ENCODE peak calls at places on chromosomes 11 and 22, in ten cellular contexts. D is breast epithelium, R is K562, Y is Peyer's patch, J is H1, K is thyroid gland, O is A549, T is IMR-90, X is body of pancreas, I is right lobe of liver. F is an unnamed sample.
A peak's percentile ranks its signal among the peaks of the same experiment; 100 is the strongest.

GRCh38 chr11:102386376-102386775 is 39.4 kb downstream of the BIRC2 start:
- DNase-seq in D (no peak), R (no peak), Y (no peak), J (no peak), K (no peak), O (no peak), T (peak; percentile 17), X (no peak), I (no peak), F (no peak)

GRCh38 chr11:63537293-63538101 is 889 bp downstream of the PLAAT4 start:
- DNase-seq in D (no peak), R (peak; percentile 7), Y (peak; percentile 42), J (no peak), K (peak; percentile 95), O (no peak), T (peak; percentile 4), X (peak; percentile 65), I (peak; percentile 69), F (peak; percentile 83)

GRCh38 chr22:20918663-20919220 is 1.5 kb downstream of the CRKL start:
- DNase-seq in D (no peak), R (peak; percentile 90), Y (no peak), J (no peak), K (no peak), O (peak; percentile 8), T (no peak), X (no peak), I (peak; percentile 24), F (no peak)

GRCh38 chr11:67673902-67674301 is 521 bp downstream of the ALDH3B2 start:
- DNase-seq in D (no peak), R (no peak), Y (no peak), J (no peak), K (no peak), O (no peak), T (no peak), X (no peak), I (no peak), F (no peak)

GRCh38 chr11:132456735-132457328 is 1075.5 kb downstream of the OPCML start:
- DNase-seq in D (no peak), R (no peak), Y (no peak), J (no peak), K (peak; percentile 8), O (no peak), T (no peak), X (no peak), I (no peak), F (no peak)

GRCh38 chr11:8691601-8692000 is 9.0 kb downstream of the RPL27A start:
- DNase-seq in D (no peak), R (no peak), Y (no peak), J (no peak), K (no peak), O (no peak), T (no peak), X (no peak), I (no peak), F (no peak)

GRCh38 chr11:62573006-62573591 is 592 bp downstream of the EEF1G start:
- DNase-seq in D (no peak), R (no peak), Y (no peak), J (no peak), K (no peak), O (no peak), T (no peak), X (no peak), I (peak; percentile 40), F (no peak)

GRCh38 chr11:28460348-28460747 is 352.2 kb downstream of the METTL15 start:
- DNase-seq in D (no peak), R (no peak), Y (no peak), J (no peak), K (no peak), O (no peak), T (peak; percentile 64), X (no peak), I (no peak), F (no peak)

GRCh38 chr11:7892751-7893356 is 38.2 kb downstream of the OR10A6 start:
- DNase-seq in D (no peak), R (peak; percentile 53), Y (no peak), J (no peak), K (no peak), O (peak; percentile 54), T (peak; percentile 74), X (no peak), I (no peak), F (no peak)

GRCh38 chr22:39518996-39519680 is 1.2 kb upstream of the ATF4 start:
- DNase-seq in D (no peak), R (peak; percentile 52), Y (no peak), J (no peak), K (no peak), O (peak; percentile 43), T (peak; percentile 48), X (peak; percentile 39), I (no peak), F (no peak)

GRCh38 chr22:31561238-31561887 is 65.0 kb downstream of the SFI1 start:
- DNase-seq in D (peak; percentile 83), R (peak; percentile 73), Y (peak; percentile 51), J (peak; percentile 89), K (peak; percentile 86), O (peak; percentile 59), T (peak; percentile 77), X (peak; percentile 82), I (peak; percentile 81), F (peak; percentile 74)

GRCh38 chr11:76783294-76783900 is at the start of gene TSKU:
- DNase-seq in D (no peak), R (no peak), Y (no peak), J (peak; percentile 92), K (no peak), O (no peak), T (no peak), X (no peak), I (no peak), F (no peak)

GRCh38 chr22:35863432-35863831 is 145.8 kb downstream of the APOL5 start:
- DNase-seq in D (no peak), R (no peak), Y (no peak), J (no peak), K (no peak), O (no peak), T (no peak), X (no peak), I (no peak), F (no peak)

GRCh38 chr11:86629070-86629706 is 43.2 kb downstream of the ME3 start:
- DNase-seq in D (no peak), R (no peak), Y (no peak), J (no peak), K (no peak), O (no peak), T (peak; percentile 66), X (peak; percentile 31), I (no peak), F (no peak)

GRCh38 chr22:23313791-23314567 is 133.7 kb downstream of the BCR start:
- DNase-seq in D (peak; percentile 40), R (no peak), Y (no peak), J (no peak), K (no peak), O (no peak), T (no peak), X (no peak), I (no peak), F (no peak)

GRCh38 chr22:34010259-34010658 is 90.0 kb upstream of the LARGE1 start:
- DNase-seq in D (no peak), R (no peak), Y (no peak), J (no peak), K (no peak), O (no peak), T (no peak), X (no peak), I (no peak), F (no peak)

GRCh38 chr11:115518983-115519382 is 14.8 kb upstream of the CADM1 start:
- DNase-seq in D (no peak), R (no peak), Y (no peak), J (no peak), K (no peak), O (no peak), T (no peak), X (no peak), I (no peak), F (no peak)

GRCh38 chr11:35179466-35180135 is 40.6 kb downstream of the CD44 start:
- DNase-seq in D (no peak), R (no peak), Y (no peak), J (no peak), K (no peak), O (no peak), T (peak; percentile 50), X (no peak), I (no peak), F (no peak)
- TF ChIP-seq POLR2A in D (no peak), R (no peak), Y (no peak), J (no peak), K (no peak), O (no peak), T (no peak), X (no peak), I (no peak), F (no peak)

GRCh38 chr22:41526226-41526531 is 18.1 kb downstream of the POLR3H start:
- DNase-seq in D (no peak), R (no peak), Y (no peak), J (no peak), K (no peak), O (no peak), T (no peak), X (no peak), I (no peak), F (no peak)
- H3K27ac ChIP-seq in D (peak overlapping the region; percentile 84), R (peak overlapping the region; percentile 39), Y (peak overlapping the region; percentile 86), J (no peak overlapping the region), K (no peak overlapping the region), O (no peak overlapping the region), T (peak overlapping the region; percentile 53), X (peak overlapping the region; percentile 2), I (no peak overlapping the region), F (peak overlapping the region; percentile 49)

GRCh38 chr11:1459219-1459575 is 27.4 kb downstream of the MOB2 start:
- DNase-seq in D (no peak), R (no peak), Y (no peak), J (no peak), K (no peak), O (no peak), T (no peak), X (no peak), I (no peak), F (no peak)

GRCh38 chr11:1460994-1461805 is 25.4 kb downstream of the MOB2 start:
- DNase-seq in D (no peak), R (no peak), Y (no peak), J (no peak), K (peak; percentile 41), O (no peak), T (no peak), X (no peak), I (no peak), F (no peak)

GRCh38 chr11:1461806-1462455 is 24.6 kb downstream of the MOB2 start:
- DNase-seq in D (no peak), R (no peak), Y (no peak), J (no peak), K (no peak), O (no peak), T (no peak), X (no peak), I (no peak), F (no peak)

GRCh38 chr11:1459739-1460395 is 26.7 kb downstream of the MOB2 start:
- DNase-seq in D (no peak), R (no peak), Y (no peak), J (no peak), K (no peak), O (no peak), T (no peak), X (no peak), I (no peak), F (no peak)

GRCh38 chr11:1460396-1460795 is 26.2 kb downstream of the MOB2 start:
- DNase-seq in D (no peak), R (no peak), Y (no peak), J (no peak), K (peak; percentile 92), O (no peak), T (peak; percentile 45), X (no peak), I (no peak), F (peak; percentile 48)
- TF ChIP-seq POLR2A in D (no peak), R (no peak), Y (no peak), J (no peak), K (no peak), O (no peak), T (no peak), X (no peak), I (no peak), F (no peak)

GRCh38 chr22:17578129-17578754 is 14.9 kb downstream of the SLC25A18 start:
- DNase-seq in D (peak; percentile 62), R (no peak), Y (no peak), J (no peak), K (peak; percentile 96), O (no peak), T (peak; percentile 36), X (peak; percentile 76), I (peak; percentile 76), F (peak; percentile 74)
- H3K27ac ChIP-seq in D (peak overlapping the region; percentile 34), R (no peak overlapping the region), Y (peak overlapping the region; percentile 54), J (no peak overlapping the region), K (peak overlapping the region; percentile 44), O (no peak overlapping the region), T (no peak overlapping the region), X (no peak overlapping the region), I (peak overlapping the region; percentile 18), F (no peak overlapping the region)

F was measured in prostate gland.